ENCODE peak calls at places on chromosomes 5 and 9, in ten cellular contexts. One of them, this sample, is unnamed. For H3K9me3, the result is how much of the 10 kb centered on the place peaks cover.

GRCh38 chr5:96404191-96404867 is 28.7 kb downstream of the PCSK1 start:
- DNase-seq in psoas muscle: no peak
- DNase-seq in SJCRH30: no peak
- DNase-seq in transverse colon: no peak
- DNase-seq in PC-3: no peak
- DNase-seq in right atrium auricular region: no peak
- DNase-seq in CD8-positive, alpha-beta memory T cell: no peak
- DNase-seq in CD4-positive, CD25-positive, alpha-beta regulatory T cell: no peak
- DNase-seq in uterus: no peak
- DNase-seq in left lung: no peak
- DNase-seq in this sample: no peak

GRCh38 chr9:35510745-35511428 is 21.0 kb downstream of the RUSC2 start:
- DNase-seq in PC-3: peak
- DNase-seq in psoas muscle: peak
- DNase-seq in right atrium auricular region: peak
- DNase-seq in CD4-positive, CD25-positive, alpha-beta regulatory T cell: no peak
- DNase-seq in transverse colon: peak
- DNase-seq in uterus: peak
- DNase-seq in SJCRH30: peak
- DNase-seq in CD8-positive, alpha-beta memory T cell: no peak
- DNase-seq in left lung: no peak
- DNase-seq in this sample: no peak

GRCh38 chr5:994821-995220 is 13.8 kb upstream of the NKD2 start:
- DNase-seq in left lung: peak
- DNase-seq in CD8-positive, alpha-beta memory T cell: no peak
- DNase-seq in PC-3: no peak
- DNase-seq in uterus: no peak
- DNase-seq in psoas muscle: no peak
- DNase-seq in transverse colon: no peak
- DNase-seq in right atrium auricular region: peak
- DNase-seq in SJCRH30: no peak
- DNase-seq in CD4-positive, CD25-positive, alpha-beta regulatory T cell: no peak
- DNase-seq in this sample: no peak

GRCh38 chr5:11062379-11062778 is 301.3 kb upstream of the DAP start:
- DNase-seq in CD8-positive, alpha-beta memory T cell: no peak
- DNase-seq in left lung: no peak
- DNase-seq in transverse colon: no peak
- DNase-seq in PC-3: peak
- DNase-seq in SJCRH30: peak
- DNase-seq in right atrium auricular region: no peak
- DNase-seq in CD4-positive, CD25-positive, alpha-beta regulatory T cell: no peak
- DNase-seq in uterus: no peak
- DNase-seq in psoas muscle: no peak
- DNase-seq in this sample: no peak

GRCh38 chr5:58182287-58182841 is 277.5 kb downstream of the PLK2 start:
- DNase-seq in right atrium auricular region: no peak
- DNase-seq in SJCRH30: no peak
- DNase-seq in left lung: no peak
- DNase-seq in uterus: no peak
- DNase-seq in CD4-positive, CD25-positive, alpha-beta regulatory T cell: no peak
- DNase-seq in CD8-positive, alpha-beta memory T cell: no peak
- DNase-seq in transverse colon: no peak
- DNase-seq in psoas muscle: no peak
- DNase-seq in PC-3: no peak
- DNase-seq in this sample: no peak

GRCh38 chr9:119060629-119061385 is 308.4 kb downstream of the BRINP1 start:
- DNase-seq in psoas muscle: no peak
- DNase-seq in CD4-positive, CD25-positive, alpha-beta regulatory T cell: no peak
- DNase-seq in transverse colon: no peak
- DNase-seq in right atrium auricular region: no peak
- DNase-seq in SJCRH30: no peak
- DNase-seq in uterus: no peak
- DNase-seq in left lung: no peak
- DNase-seq in PC-3: no peak
- DNase-seq in CD8-positive, alpha-beta memory T cell: no peak
- DNase-seq in this sample: no peak

GRCh38 chr5:172745836-172746235 is 25.2 kb downstream of the DUSP1 start:
- DNase-seq in uterus: no peak
- DNase-seq in right atrium auricular region: no peak
- DNase-seq in CD4-positive, CD25-positive, alpha-beta regulatory T cell: no peak
- DNase-seq in PC-3: no peak
- DNase-seq in CD8-positive, alpha-beta memory T cell: no peak
- DNase-seq in SJCRH30: no peak
- DNase-seq in left lung: no peak
- DNase-seq in transverse colon: no peak
- DNase-seq in psoas muscle: no peak
- DNase-seq in this sample: no peak

GRCh38 chr5:180830253-180831138 is 27.9 kb upstream of the MGAT1 start:
- DNase-seq in uterus: peak
- DNase-seq in SJCRH30: peak
- DNase-seq in left lung: peak
- DNase-seq in psoas muscle: peak
- DNase-seq in PC-3: peak
- DNase-seq in CD8-positive, alpha-beta memory T cell: peak
- DNase-seq in transverse colon: peak
- DNase-seq in CD4-positive, CD25-positive, alpha-beta regulatory T cell: peak
- DNase-seq in right atrium auricular region: no peak
- DNase-seq in this sample: peak

GRCh38 chr5:37494756-37495155 is 115.6 kb downstream of the WDR70 start:
- DNase-seq in psoas muscle: no peak
- DNase-seq in uterus: no peak
- DNase-seq in right atrium auricular region: no peak
- DNase-seq in SJCRH30: no peak
- DNase-seq in PC-3: peak
- DNase-seq in CD4-positive, CD25-positive, alpha-beta regulatory T cell: no peak
- DNase-seq in CD8-positive, alpha-beta memory T cell: no peak
- DNase-seq in transverse colon: peak
- DNase-seq in left lung: no peak
- DNase-seq in this sample: no peak

GRCh38 chr9:36039121-36039520 is 2.4 kb downstream of the RECK start:
- DNase-seq in CD4-positive, CD25-positive, alpha-beta regulatory T cell: no peak
- DNase-seq in PC-3: no peak
- DNase-seq in CD8-positive, alpha-beta memory T cell: no peak
- DNase-seq in uterus: no peak
- DNase-seq in psoas muscle: no peak
- DNase-seq in left lung: no peak
- DNase-seq in transverse colon: no peak
- DNase-seq in right atrium auricular region: no peak
- DNase-seq in SJCRH30: no peak
- DNase-seq in this sample: no peak

GRCh38 chr9:133821606-133822438 is 83.7 kb upstream of the SARDH start:
- DNase-seq in transverse colon: no peak
- DNase-seq in CD4-positive, CD25-positive, alpha-beta regulatory T cell: no peak
- DNase-seq in PC-3: no peak
- DNase-seq in uterus: no peak
- DNase-seq in right atrium auricular region: no peak
- DNase-seq in psoas muscle: no peak
- DNase-seq in SJCRH30: peak
- DNase-seq in left lung: peak
- DNase-seq in CD8-positive, alpha-beta memory T cell: no peak
- DNase-seq in this sample: no peak

GRCh38 chr5:115627295-115627825 is 1.5 kb upstream of the TMED7 start:
- DNase-seq in left lung: no peak
- DNase-seq in right atrium auricular region: no peak
- DNase-seq in uterus: no peak
- DNase-seq in psoas muscle: no peak
- DNase-seq in CD8-positive, alpha-beta memory T cell: no peak
- DNase-seq in transverse colon: no peak
- DNase-seq in CD4-positive, CD25-positive, alpha-beta regulatory T cell: no peak
- DNase-seq in PC-3: no peak
- DNase-seq in SJCRH30: no peak
- DNase-seq in this sample: no peak

GRCh38 chr9:124511426-124511840 is 4.2 kb upstream of the NR5A1 start:
- DNase-seq in CD4-positive, CD25-positive, alpha-beta regulatory T cell: no peak
- DNase-seq in transverse colon: no peak
- DNase-seq in uterus: no peak
- DNase-seq in SJCRH30: no peak
- DNase-seq in right atrium auricular region: no peak
- DNase-seq in PC-3: no peak
- DNase-seq in CD8-positive, alpha-beta memory T cell: no peak
- DNase-seq in left lung: no peak
- DNase-seq in psoas muscle: no peak
- DNase-seq in this sample: no peak

GRCh38 chr5:132013006-132013689 is 1.7 kb upstream of the ACSL6 start:
- DNase-seq in PC-3: no peak
- DNase-seq in psoas muscle: no peak
- DNase-seq in left lung: no peak
- DNase-seq in transverse colon: peak
- DNase-seq in SJCRH30: no peak
- DNase-seq in right atrium auricular region: peak
- DNase-seq in CD4-positive, CD25-positive, alpha-beta regulatory T cell: no peak
- DNase-seq in uterus: no peak
- DNase-seq in CD8-positive, alpha-beta memory T cell: no peak
- DNase-seq in this sample: no peak

GRCh38 chr5:51033215-51033614 is 350.0 kb upstream of the ISL1 start:
- DNase-seq in CD4-positive, CD25-positive, alpha-beta regulatory T cell: no peak
- DNase-seq in PC-3: no peak
- DNase-seq in SJCRH30: no peak
- DNase-seq in psoas muscle: no peak
- DNase-seq in transverse colon: no peak
- DNase-seq in right atrium auricular region: no peak
- DNase-seq in uterus: no peak
- DNase-seq in CD8-positive, alpha-beta memory T cell: no peak
- DNase-seq in left lung: no peak
- DNase-seq in this sample: no peak

GRCh38 chr9:76371901-76372300 is 22.3 kb downstream of the RFK start:
- DNase-seq in SJCRH30: peak
- DNase-seq in uterus: no peak
- DNase-seq in CD8-positive, alpha-beta memory T cell: no peak
- DNase-seq in left lung: no peak
- DNase-seq in PC-3: peak
- DNase-seq in psoas muscle: no peak
- DNase-seq in CD4-positive, CD25-positive, alpha-beta regulatory T cell: no peak
- DNase-seq in transverse colon: no peak
- DNase-seq in right atrium auricular region: no peak
- DNase-seq in this sample: no peak

GRCh38 chr5:128287740-128288139 is 204.2 kb downstream of the SLC12A2 start:
- DNase-seq in right atrium auricular region: no peak
- DNase-seq in CD4-positive, CD25-positive, alpha-beta regulatory T cell: no peak
- DNase-seq in transverse colon: no peak
- DNase-seq in SJCRH30: no peak
- DNase-seq in psoas muscle: no peak
- DNase-seq in CD8-positive, alpha-beta memory T cell: no peak
- DNase-seq in uterus: no peak
- DNase-seq in left lung: no peak
- DNase-seq in PC-3: peak
- DNase-seq in this sample: no peak

GRCh38 chr5:162684145-162684544 is 616.6 kb downstream of the GABRG2 start:
- DNase-seq in uterus: no peak
- DNase-seq in PC-3: peak
- DNase-seq in CD8-positive, alpha-beta memory T cell: no peak
- DNase-seq in SJCRH30: no peak
- DNase-seq in left lung: no peak
- DNase-seq in CD4-positive, CD25-positive, alpha-beta regulatory T cell: no peak
- DNase-seq in transverse colon: no peak
- DNase-seq in right atrium auricular region: no peak
- DNase-seq in psoas muscle: no peak
- DNase-seq in this sample: no peak

GRCh38 chr5:162683280-162683679 is 615.7 kb downstream of the GABRG2 start:
- DNase-seq in CD4-positive, CD25-positive, alpha-beta regulatory T cell: no peak
- DNase-seq in uterus: no peak
- DNase-seq in psoas muscle: no peak
- DNase-seq in left lung: no peak
- DNase-seq in SJCRH30: no peak
- DNase-seq in PC-3: peak
- DNase-seq in transverse colon: no peak
- DNase-seq in right atrium auricular region: no peak
- DNase-seq in CD8-positive, alpha-beta memory T cell: no peak
- DNase-seq in this sample: no peak

GRCh38 chr5:162685302-162685701 is 617.7 kb downstream of the GABRG2 start:
- DNase-seq in uterus: no peak
- DNase-seq in transverse colon: no peak
- DNase-seq in PC-3: no peak
- DNase-seq in psoas muscle: no peak
- DNase-seq in CD4-positive, CD25-positive, alpha-beta regulatory T cell: no peak
- DNase-seq in left lung: no peak
- DNase-seq in CD8-positive, alpha-beta memory T cell: no peak
- DNase-seq in right atrium auricular region: no peak
- DNase-seq in SJCRH30: peak
- DNase-seq in this sample: no peak
- H3K9me3 ChIP-seq in uterus: under half
- H3K9me3 ChIP-seq in transverse colon: under half
- H3K9me3 ChIP-seq in PC-3: under half
- H3K9me3 ChIP-seq in psoas muscle: under half
- H3K9me3 ChIP-seq in CD4-positive, CD25-positive, alpha-beta regulatory T cell: under half
- H3K9me3 ChIP-seq in left lung: under half
- H3K9me3 ChIP-seq in CD8-positive, alpha-beta memory T cell: under half
- H3K9me3 ChIP-seq in right atrium auricular region: under half
- H3K9me3 ChIP-seq in SJCRH30: under half
- H3K9me3 ChIP-seq in this sample: under half

GRCh38 chr5:3058930-3059329 is 307.5 kb upstream of the IRX2 start:
- DNase-seq in transverse colon: no peak
- DNase-seq in uterus: no peak
- DNase-seq in CD8-positive, alpha-beta memory T cell: no peak
- DNase-seq in SJCRH30: no peak
- DNase-seq in PC-3: no peak
- DNase-seq in CD4-positive, CD25-positive, alpha-beta regulatory T cell: no peak
- DNase-seq in right atrium auricular region: no peak
- DNase-seq in psoas muscle: no peak
- DNase-seq in left lung: no peak
- DNase-seq in this sample: no peak
- H3K9me3 ChIP-seq in transverse colon: under half
- H3K9me3 ChIP-seq in uterus: under half
- H3K9me3 ChIP-seq in CD8-positive, alpha-beta memory T cell: under half
- H3K9me3 ChIP-seq in SJCRH30: under half
- H3K9me3 ChIP-seq in PC-3: under half
- H3K9me3 ChIP-seq in CD4-positive, CD25-positive, alpha-beta regulatory T cell: under half
- H3K9me3 ChIP-seq in right atrium auricular region: under half
- H3K9me3 ChIP-seq in psoas muscle: under half
- H3K9me3 ChIP-seq in left lung: under half
- H3K9me3 ChIP-seq in this sample: under half

DNA sequence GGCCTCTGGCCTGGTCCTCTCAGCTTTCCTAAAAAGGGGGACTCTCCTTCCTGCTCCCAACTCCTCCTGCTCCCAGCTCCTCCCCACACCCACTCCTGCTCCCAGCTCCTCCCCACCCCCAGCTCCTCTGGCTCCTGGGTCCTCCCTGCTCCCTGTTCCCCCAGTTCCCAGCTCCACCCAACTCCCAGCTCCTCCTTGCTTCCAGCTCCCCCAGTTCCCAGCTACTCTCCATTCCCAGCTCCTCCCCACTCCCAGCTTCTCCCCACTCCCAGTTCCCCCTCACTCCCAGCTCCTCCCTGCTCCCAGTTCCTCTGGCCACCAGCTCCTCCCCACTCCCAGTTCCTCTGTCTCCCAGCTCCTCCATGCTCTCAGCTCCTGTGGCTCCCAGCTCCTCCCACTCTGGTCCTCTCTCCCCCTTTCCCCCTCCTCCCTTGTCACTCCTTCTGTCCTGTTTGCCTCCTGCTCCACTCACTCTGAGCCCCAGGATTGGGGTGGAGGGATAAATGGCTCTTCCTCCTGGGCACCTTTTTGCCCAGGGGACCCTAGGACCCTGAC is 75.7 kb downstream of the KCNT1 start:
- DNase-seq in psoas muscle: no peak
- DNase-seq in transverse colon: no peak
- DNase-seq in CD8-positive, alpha-beta memory T cell: no peak
- DNase-seq in SJCRH30: no peak
- DNase-seq in PC-3: no peak
- DNase-seq in uterus: no peak
- DNase-seq in right atrium auricular region: no peak
- DNase-seq in left lung: no peak
- DNase-seq in CD4-positive, CD25-positive, alpha-beta regulatory T cell: no peak
- DNase-seq in this sample: no peak
- H3K9me3 ChIP-seq in psoas muscle: under half
- H3K9me3 ChIP-seq in transverse colon: under half
- H3K9me3 ChIP-seq in CD8-positive, alpha-beta memory T cell: under half
- H3K9me3 ChIP-seq in SJCRH30: under half
- H3K9me3 ChIP-seq in PC-3: under half
- H3K9me3 ChIP-seq in uterus: under half
- H3K9me3 ChIP-seq in right atrium auricular region: under half
- H3K9me3 ChIP-seq in left lung: under half
- H3K9me3 ChIP-seq in CD4-positive, CD25-positive, alpha-beta regulatory T cell: under half
- H3K9me3 ChIP-seq in this sample: under half

GRCh38 chr9:79145442-79145841 is 426.3 kb upstream of the TLE4 start:
- DNase-seq in PC-3: no peak
- DNase-seq in left lung: no peak
- DNase-seq in CD8-positive, alpha-beta memory T cell: no peak
- DNase-seq in CD4-positive, CD25-positive, alpha-beta regulatory T cell: no peak
- DNase-seq in right atrium auricular region: no peak
- DNase-seq in uterus: no peak
- DNase-seq in SJCRH30: no peak
- DNase-seq in transverse colon: no peak
- DNase-seq in psoas muscle: no peak
- DNase-seq in this sample: no peak
- H3K9me3 ChIP-seq in PC-3: under half
- H3K9me3 ChIP-seq in left lung: under half
- H3K9me3 ChIP-seq in CD8-positive, alpha-beta memory T cell: under half
- H3K9me3 ChIP-seq in CD4-positive, CD25-positive, alpha-beta regulatory T cell: under half
- H3K9me3 ChIP-seq in right atrium auricular region: under half
- H3K9me3 ChIP-seq in uterus: under half
- H3K9me3 ChIP-seq in SJCRH30: under half
- H3K9me3 ChIP-seq in transverse colon: under half
- H3K9me3 ChIP-seq in psoas muscle: under half
- H3K9me3 ChIP-seq in this sample: under half